ENCODE peak calls at places on chromosomes 4 and X, in six cellular contexts. F, S, Y, B, G and H are unnamed samples.

GRCh38 chrX:13144927-13145659 is 100.7 kb upstream of the FAM9C start:
- DNase-seq in F (no peak), S (no peak), Y (no peak), B (no peak), G (no peak), H (no peak)

GRCh38 chr4:83561381-83561780 is 25.5 kb downstream of the GPAT3 start:
- DNase-seq in F (no peak), S (no peak), Y (no peak), B (no peak), G (peak), H (no peak)

GRCh38 chr4:106294062-106294461 is 21.9 kb downstream of the TBCK start:
- DNase-seq in F (no peak), S (no peak), Y (no peak), B (no peak), G (no peak), H (no peak)

GRCh38 chr4:124526321-124526720 is 186.2 kb downstream of the ANKRD50 start:
- DNase-seq in F (no peak), S (no peak), Y (no peak), B (no peak), G (no peak), H (no peak)

GRCh38 chrX:129323115-129323514 is 200.2 kb downstream of the SMARCA1 start:
- DNase-seq in F (no peak), S (no peak), Y (no peak), B (no peak), G (no peak), H (no peak)

GRCh38 chrX:130330146-130330545 is 9.6 kb upstream of the SLC25A14 start:
- DNase-seq in F (no peak), S (no peak), Y (no peak), B (no peak), G (no peak), H (no peak)

GRCh38 chr4:8854866-8855265 is 16.8 kb downstream of the HMX1 start:
- DNase-seq in F (no peak), S (no peak), Y (no peak), B (no peak), G (no peak), H (no peak)

GRCh38 chrX:117973175-117974075 is 143.2 kb downstream of the KLHL13 start:
- DNase-seq in F (no peak), S (no peak), Y (no peak), B (no peak), G (no peak), H (no peak)

GRCh38 chrX:69077895-69078455 is 87.3 kb downstream of the PJA1 start:
- DNase-seq in F (no peak), S (no peak), Y (no peak), B (no peak), G (no peak), H (no peak)

GRCh38 chr4:161254375-161254774 is 909.4 kb downstream of the FSTL5 start:
- DNase-seq in F (no peak), S (no peak), Y (no peak), B (no peak), G (no peak), H (no peak)

GRCh38 chrX:10163031-10163430 is 6.3 kb downstream of the CLCN4 start:
- DNase-seq in F (no peak), S (no peak), Y (no peak), B (no peak), G (no peak), H (no peak)

GRCh38 chrX:298993-299392 is 17.8 kb downstream of the PLCXD1 start:
- DNase-seq in F (no peak), S (no peak), Y (no peak), B (no peak), G (no peak), H (no peak)

GRCh38 chr4:142264961-142265360 is 581.1 kb downstream of the INPP4B start:
- DNase-seq in F (no peak), S (no peak), Y (no peak), B (no peak), G (no peak), H (no peak)

GRCh38 chrX:53073115-53073581 is 9.0 kb upstream of the TSPYL2 start:
- DNase-seq in F (no peak), S (no peak), Y (no peak), B (no peak), G (no peak), H (no peak)

GRCh38 chrX:110759785-110760184 is 35.8 kb downstream of the CHRDL1 start:
- DNase-seq in F (no peak), S (no peak), Y (no peak), B (no peak), G (no peak), H (no peak)

GRCh38 chr4:55431710-55432336 is 36.1 kb downstream of the TMEM165 start:
- DNase-seq in F (no peak), S (no peak), Y (no peak), B (no peak), G (no peak), H (no peak)

GRCh38 chr4:3313139-3313538 is 20.3 kb downstream of the RGS12 start:
- DNase-seq in F (no peak), S (no peak), Y (no peak), B (no peak), G (no peak), H (no peak)

GRCh38 chr4:30722916-30723270 is 2.7 kb downstream of the PCDH7 start:
- DNase-seq in F (no peak), S (no peak), Y (no peak), B (peak), G (no peak), H (no peak)

GRCh38 chr4:15682340-15682725 is 706 bp downstream of the FAM200B start:
- DNase-seq in F (no peak), S (no peak), Y (no peak), B (no peak), G (no peak), H (no peak)

GRCh38 chr4:168587326-168588125 is 90.7 kb downstream of the PALLD start:
- DNase-seq in F (no peak), S (no peak), Y (no peak), B (no peak), G (no peak), H (no peak)

GRCh38 chr4:147285751-147286150 is 195.1 kb upstream of the EDNRA start:
- DNase-seq in F (no peak), S (no peak), Y (no peak), B (no peak), G (no peak), H (no peak)

GRCh38 chr4:162408309-162408708 is 244.5 kb upstream of the FSTL5 start:
- DNase-seq in F (no peak), S (no peak), Y (no peak), B (no peak), G (no peak), H (no peak)

GRCh38 chrX:54994668-54995452 is 872 bp upstream of the PFKFB1 start:
- DNase-seq in F (no peak), S (no peak), Y (no peak), B (no peak), G (no peak), H (no peak)

GRCh38 chr4:19309365-19309764 is 942.3 kb upstream of the SLIT2 start:
- DNase-seq in F (no peak), S (no peak), Y (no peak), B (no peak), G (no peak), H (no peak)

GRCh38 chr4:78379040-78379439 is 172.5 kb upstream of the ANXA3 start:
- DNase-seq in F (no peak), S (no peak), Y (no peak), B (no peak), G (no peak), H (no peak)

GRCh38 chr4:147717878-147718277 is 14.0 kb upstream of the ARHGAP10 start:
- DNase-seq in F (no peak), S (no peak), Y (no peak), B (no peak), G (no peak), H (no peak)

GRCh38 chr4:139617702-139618490 is 47.7 kb upstream of the MGST2 start:
- DNase-seq in F (peak), S (no peak), Y (no peak), B (no peak), G (peak), H (no peak)

GRCh38 chr4:105710678-105711077 is 2.1 kb downstream of the GSTCD start:
- DNase-seq in F (no peak), S (no peak), Y (no peak), B (no peak), G (no peak), H (no peak)

GRCh38 chr4:76301068-76301774 is 5.3 kb upstream of the STBD1 start:
- DNase-seq in F (peak), S (peak), Y (peak), B (no peak), G (peak), H (peak)

GRCh38 chrX:4656419-4656818 is 943.0 kb upstream of the PRKX start:
- DNase-seq in F (no peak), S (no peak), Y (no peak), B (no peak), G (no peak), H (no peak)

GRCh38 chrX:13717697-13718483 is 16.5 kb downstream of the TRAPPC2 start:
- DNase-seq in F (no peak), S (no peak), Y (no peak), B (no peak), G (no peak), H (no peak)

GRCh38 chr4:38082424-38083374 is 122.5 kb downstream of the PTTG2 start:
- DNase-seq in F (no peak), S (no peak), Y (no peak), B (no peak), G (no peak), H (no peak)

GRCh38 chr4:38085394-38086150 is 125.4 kb downstream of the PTTG2 start:
- DNase-seq in F (no peak), S (no peak), Y (no peak), B (no peak), G (no peak), H (no peak)

GRCh38 chr4:38086515-38087226 is 126.5 kb downstream of the PTTG2 start:
- DNase-seq in F (no peak), S (no peak), Y (no peak), B (no peak), G (no peak), H (no peak)

GRCh38 chr4:38088321-38088720 is 128.1 kb downstream of the PTTG2 start:
- DNase-seq in F (no peak), S (no peak), Y (no peak), B (no peak), G (no peak), H (no peak)

DNA sequence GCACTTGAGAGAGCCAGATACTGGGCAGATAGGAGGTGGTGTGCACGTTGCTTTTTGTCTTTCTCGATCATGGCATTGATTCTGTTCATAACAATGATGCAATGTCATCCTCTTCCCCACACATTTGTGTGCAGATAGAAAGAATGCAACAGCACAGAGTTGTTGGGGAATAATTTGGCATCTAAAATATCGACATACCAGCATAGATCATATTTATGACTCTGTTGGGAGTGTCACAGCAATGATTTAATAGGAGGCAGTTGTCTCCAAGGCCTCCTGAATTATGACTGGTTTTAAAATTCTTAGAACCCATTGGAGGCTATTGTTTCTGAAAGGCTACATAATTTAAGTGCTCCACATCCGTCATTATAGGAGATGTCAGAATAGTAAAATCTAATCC is 124.8 kb downstream of the PTTG2 start:
- DNase-seq in F (no peak), S (no peak), Y (no peak), B (no peak), G (no peak), H (no peak)
- TF ChIP-seq TAF1 in F (no peak), S (no peak), Y (no peak), B (no peak), G (no peak), H (no peak)

GRCh38 chrX:23907496-23908218 is at the start of the genes APOO and CXorf58:
- DNase-seq in F (peak), S (peak), Y (peak), B (peak), G (peak), H (peak)
- TF ChIP-seq POLR2A in F (peak), S (peak), Y (peak), B (no peak), G (no peak), H (no peak)

GRCh38 chr4:37839426-37839825 is 12.9 kb downstream of the PGM2 start:
- DNase-seq in F (no peak), S (no peak), Y (no peak), B (no peak), G (no peak), H (no peak)
- TF ChIP-seq TAF1 in F (no peak), S (no peak), Y (no peak), B (no peak), G (no peak), H (no peak)

GRCh38 chr4:26030780-26031179 is 116.8 kb downstream of the SMIM20 start:
- DNase-seq in F (no peak), S (no peak), Y (no peak), B (no peak), G (no peak), H (no peak)

GRCh38 chr4:26031704-26032103 is 117.7 kb downstream of the SMIM20 start:
- DNase-seq in F (no peak), S (no peak), Y (no peak), B (no peak), G (peak), H (no peak)

GRCh38 chr4:26032572-26033320 is 118.7 kb downstream of the SMIM20 start:
- DNase-seq in F (no peak), S (no peak), Y (no peak), B (no peak), G (peak), H (no peak)

GRCh38 chr4:26033389-26033788 is 119.4 kb downstream of the SMIM20 start:
- DNase-seq in F (no peak), S (no peak), Y (no peak), B (no peak), G (no peak), H (no peak)

GRCh38 chr4:26032142-26032541 is 118.1 kb downstream of the SMIM20 start:
- DNase-seq in F (no peak), S (no peak), Y (no peak), B (no peak), G (no peak), H (no peak)
- TF ChIP-seq POLR2A in F (no peak), S (no peak), Y (no peak), B (no peak), G (no peak), H (no peak)

GRCh38 chr4:10613926-10614478 is 70.6 kb downstream of the CLNK start:
- DNase-seq in F (no peak), S (no peak), Y (no peak), B (no peak), G (no peak), H (no peak)
- TF ChIP-seq TAF1 in F (no peak), S (no peak), Y (no peak), B (no peak), G (no peak), H (no peak)

GRCh38 chrX:107675823-107676555 is 47.7 kb downstream of the PRPS1 start:
- DNase-seq in F (no peak), S (no peak), Y (no peak), B (no peak), G (no peak), H (no peak)
- TF ChIP-seq POLR2A in F (no peak), S (no peak), Y (no peak), B (no peak), G (no peak), H (no peak)